ENCODE peak calls at places on chromosome 20, in seven cellular contexts. D is A549, Z is type B pancreatic cell, N is nephron progenitor cell, I is neural crest cell, L is pancreas, V is transverse colon. P is an unnamed sample.

GRCh38 chr20:46273701-46274100 is 34.6 kb downstream of the CDH22 start:
- DNase-seq in D (no peak), N (no peak), Z (no peak), I (no peak), L (no peak), V (no peak), P (no peak)

GRCh38 chr20:25300496-25301170 is 52.7 kb downstream of the PYGB start:
- DNase-seq in Z (no peak), D (no peak), V (no peak), I (no peak), L (no peak), N (no peak), P (no peak)

GRCh38 chr20:54173653-54174451 is at the start of gene CYP24A1:
- DNase-seq in I (no peak), Z (no peak), D (peak; percentile 97), L (no peak), N (peak; percentile 47), V (peak; percentile 27), P (no peak)

GRCh38 chr20:38804682-38805501 is 605 bp upstream of the PPP1R16B start:
- DNase-seq in D (no peak), Z (no peak), I (no peak), V (peak; percentile 72), N (no peak), L (no peak), P (no peak)

GRCh38 chr20:45098096-45098773 is 2.7 kb downstream of the KCNS1 start:
- DNase-seq in N (peak; percentile 68), D (no peak), L (peak; percentile 36), V (no peak), Z (no peak), I (peak; percentile 38), P (no peak)

GRCh38 chr20:53083411-53083810 is 111.3 kb downstream of the TSHZ2 start:
- DNase-seq in N (no peak), Z (no peak), I (no peak), D (no peak), L (no peak), V (no peak), P (no peak)

GRCh38 chr20:48749437-48749836 is 78.4 kb downstream of the PREX1 start:
- DNase-seq in Z (no peak), D (no peak), N (no peak), I (no peak), V (no peak), L (no peak), P (no peak)

GRCh38 chr20:43744121-43744520 is 17.3 kb upstream of the GTSF1L start:
- DNase-seq in V (no peak), Z (no peak), N (no peak), L (no peak), I (no peak), D (no peak), P (no peak)

GRCh38 chr20:20076297-20077065 is 24.1 kb downstream of the CFAP61 start:
- DNase-seq in N (no peak), Z (no peak), L (no peak), V (no peak), I (no peak), D (no peak), P (no peak)

DNA sequence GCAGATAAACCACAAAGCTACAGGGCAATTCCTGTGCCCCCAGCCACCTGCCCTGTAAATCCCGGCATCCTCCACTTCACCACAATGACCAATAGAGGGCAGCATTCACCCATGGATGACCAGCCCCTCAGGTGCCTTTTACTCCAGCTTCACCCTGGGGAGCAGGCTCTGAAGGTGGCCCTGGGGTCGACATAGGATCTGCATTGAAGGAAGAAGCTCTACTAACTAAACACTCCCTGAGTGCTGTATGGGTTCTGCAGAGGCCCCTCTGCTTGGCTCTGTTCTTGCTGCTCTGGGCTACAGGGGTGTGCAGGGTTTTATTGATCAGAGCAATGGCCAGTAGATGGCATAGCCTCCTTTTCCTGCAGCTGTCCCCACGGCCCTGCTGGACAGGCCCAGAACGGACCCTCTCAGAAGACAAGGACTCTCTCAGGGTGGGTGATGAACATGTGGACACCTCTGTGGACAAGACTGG is 20.3 kb downstream of the CST4 start:
- DNase-seq in Z (no peak), L (peak; percentile 32), I (peak; percentile 53), V (peak; percentile 50), D (peak; percentile 84), N (peak; percentile 69), P (no peak)
- TF ChIP-seq CTCF in Z (peak; percentile 88), L (peak; percentile 75), I (peak; percentile 85), V (peak; percentile 81), D (peak; percentile 88), N (peak; percentile 89), P (peak; percentile 83)

GRCh38 chr20:50191566-50192363 is 1.1 kb downstream of the CEBPB start:
- DNase-seq in Z (peak; percentile 84), N (peak; percentile 75), D (no peak), I (peak; percentile 63), L (peak; percentile 59), V (peak; percentile 55), P (peak; percentile 89)

GRCh38 chr20:50189681-50190250 is 864 bp upstream of the CEBPB start:
- DNase-seq in V (peak; percentile 88), N (peak; percentile 61), I (no peak), Z (no peak), D (no peak), L (peak; percentile 71), P (no peak)

GRCh38 chr20:50190251-50191064 is at the start of gene CEBPB:
- DNase-seq in L (peak; percentile 91), I (peak; percentile 94), Z (peak; percentile 97), D (peak; percentile 88), N (peak; percentile 97), V (peak; percentile 92), P (peak; percentile 98)

GRCh38 chr20:50192364-50193168 is 1.9 kb downstream of the CEBPB start:
- DNase-seq in I (peak; percentile 53), V (peak; percentile 85), N (peak; percentile 67), L (peak; percentile 87), D (peak; percentile 87), Z (no peak), P (peak; percentile 95)

DNA sequence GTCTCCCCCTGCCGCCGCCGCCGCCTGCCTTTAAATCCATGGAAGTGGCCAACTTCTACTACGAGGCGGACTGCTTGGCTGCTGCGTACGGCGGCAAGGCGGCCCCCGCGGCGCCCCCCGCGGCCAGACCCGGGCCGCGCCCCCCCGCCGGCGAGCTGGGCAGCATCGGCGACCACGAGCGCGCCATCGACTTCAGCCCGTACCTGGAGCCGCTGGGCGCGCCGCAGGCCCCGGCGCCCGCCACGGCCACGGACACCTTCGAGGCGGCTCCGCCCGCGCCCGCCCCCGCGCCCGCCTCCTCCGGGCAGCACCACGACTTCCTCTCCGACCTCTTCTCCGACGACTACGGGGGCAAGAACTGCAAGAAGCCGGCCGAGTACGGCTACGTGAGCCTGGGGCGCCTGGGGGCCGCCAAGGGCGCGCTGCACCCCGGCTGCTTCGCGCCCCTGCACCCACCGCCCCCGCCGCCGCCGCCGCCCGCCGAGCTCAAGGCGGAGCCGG is 485 bp downstream of the CEBPB start:
- DNase-seq in V (peak; percentile 75), L (peak; percentile 72), D (no peak), N (no peak), Z (no peak), I (no peak), P (no peak)
- TF ChIP-seq CTCF in V (no peak), L (no peak), D (no peak), N (no peak), Z (no peak), I (no peak), P (no peak)

DNA sequence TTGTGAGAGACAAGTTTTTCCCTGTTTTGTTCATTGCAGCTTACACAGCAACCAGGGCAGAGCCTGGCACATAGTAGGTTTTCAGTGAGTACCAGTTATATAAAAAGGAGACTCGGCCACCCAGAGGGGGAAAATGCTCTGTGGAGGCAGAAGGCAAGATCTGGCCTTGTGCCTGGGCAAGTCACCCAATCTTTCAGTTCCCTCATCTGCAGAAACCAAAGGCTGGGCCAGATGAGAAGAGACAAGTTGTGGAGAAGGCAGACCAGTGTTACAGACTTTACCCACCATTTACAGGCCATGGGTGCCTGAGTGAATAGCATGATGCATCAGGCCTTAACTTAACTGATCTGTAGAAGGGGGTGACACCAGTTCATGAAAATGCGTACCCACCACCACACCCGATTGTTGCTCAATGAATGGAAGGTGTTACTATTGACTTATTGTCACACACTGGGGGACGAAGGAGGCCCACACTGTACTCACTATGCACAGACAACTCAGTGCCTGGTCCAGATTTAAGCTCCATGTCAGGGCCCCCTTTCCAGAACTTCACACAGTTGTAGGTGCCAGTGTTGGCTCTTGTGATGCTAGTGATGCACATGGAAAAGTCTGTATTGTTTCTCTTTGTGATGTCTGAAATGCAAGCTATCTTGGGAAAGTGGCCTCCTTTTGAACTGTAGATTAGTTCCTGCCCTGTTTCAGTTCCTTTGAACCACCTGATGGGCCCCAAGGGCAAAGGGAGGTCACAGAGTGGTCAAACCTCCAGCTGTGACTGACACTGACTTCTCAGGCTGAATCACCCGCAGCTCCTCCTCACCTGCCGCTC is 64.3 kb upstream of the SIRPG start:
- DNase-seq in V (peak; percentile 38), I (no peak), L (no peak), N (no peak), Z (no peak), D (no peak), P (no peak)
- TF ChIP-seq CTCF in V (no peak), I (no peak), L (no peak), N (no peak), Z (no peak), D (no peak), P (no peak)

DNA sequence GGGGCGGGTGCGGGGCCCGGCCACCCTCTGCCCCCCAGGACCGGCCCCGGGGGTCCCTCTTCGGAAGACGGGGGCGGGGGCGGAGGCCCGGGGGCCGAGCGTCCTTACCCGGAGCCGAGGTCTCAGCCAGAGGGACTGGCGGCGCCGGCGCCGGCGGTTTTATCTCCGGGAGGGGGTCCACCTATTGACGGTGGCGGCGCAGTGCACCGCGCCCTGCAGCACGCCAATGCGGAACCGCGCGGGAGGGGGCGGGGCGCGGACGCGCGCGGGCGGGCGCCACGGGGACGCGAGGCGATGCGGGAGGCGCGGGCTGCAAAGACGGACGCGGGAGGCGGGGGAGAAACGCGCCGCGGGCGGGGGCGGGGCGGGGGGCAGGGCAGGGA is at the start of gene EEF1A2:
- DNase-seq in V (no peak), L (no peak), N (peak; percentile 64), I (no peak), D (peak; percentile 68), Z (peak; percentile 66), P (no peak)
- TF ChIP-seq CTCF in V (no peak), L (no peak), N (no peak), I (no peak), D (peak; percentile 19), Z (no peak), P (no peak)

GRCh38 chr20:50855498-50856474 is 60.9 kb downstream of the BCAS4 start:
- DNase-seq in D (peak; percentile 16), L (peak; percentile 45), V (no peak), I (no peak), Z (no peak), N (no peak), P (no peak)
- TF ChIP-seq CTCF in D (no peak), L (no peak), V (no peak), I (no peak), Z (no peak), N (no peak), P (no peak)

DNA sequence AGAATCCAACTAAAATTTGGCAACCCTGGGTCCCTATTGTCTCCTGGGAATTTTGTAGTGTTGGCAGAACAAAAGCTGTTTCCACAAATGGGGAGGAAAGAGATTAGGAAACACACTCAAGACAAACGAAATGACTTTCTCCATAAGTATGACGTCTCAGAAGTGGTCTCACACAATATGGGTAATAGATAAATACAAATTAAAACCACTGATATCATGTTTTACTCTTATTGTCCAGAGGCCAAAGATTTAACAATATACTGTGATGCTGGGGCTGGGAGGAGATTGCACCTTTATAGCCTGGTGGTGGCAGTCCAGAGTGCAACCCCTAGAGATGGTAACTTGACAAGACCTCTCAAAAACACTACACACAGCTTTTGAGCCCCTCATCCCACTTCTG is 18.6 kb downstream of the FKBP1A start:
- DNase-seq in D (no peak), N (no peak), I (no peak), Z (no peak), V (no peak), L (no peak), P (no peak)
- TF ChIP-seq CTCF in D (no peak), N (no peak), I (no peak), Z (no peak), V (no peak), L (no peak), P (no peak)

P was measured in osteocyte.